ENCODE peak calls at places on chromosomes 5 and 9, in four cellular contexts. One of them, this sample, is unnamed.

GRCh38 chr5:169020102-169020501 is 280.8 kb downstream of the SLIT3 start:
- DNase-seq in WERI-Rb-1: no peak
- DNase-seq in dorsolateral prefrontal cortex: no peak
- DNase-seq in HCT116: peak; percentile 8
- DNase-seq in this sample: no peak

GRCh38 chr9:31251386-31251785 is 1133.1 kb upstream of the ACO1 start:
- DNase-seq in WERI-Rb-1: no peak
- DNase-seq in HCT116: no peak
- DNase-seq in dorsolateral prefrontal cortex: no peak
- DNase-seq in this sample: no peak

GRCh38 chr5:149404746-149405549 is 25.9 kb upstream of the IL17B start:
- DNase-seq in HCT116: no peak
- DNase-seq in dorsolateral prefrontal cortex: peak; percentile 24
- DNase-seq in WERI-Rb-1: peak; percentile 25
- DNase-seq in this sample: no peak

GRCh38 chr5:93343570-93343969 is 237.4 kb downstream of the NR2F1-AS1 start:
- DNase-seq in WERI-Rb-1: no peak
- DNase-seq in HCT116: no peak
- DNase-seq in dorsolateral prefrontal cortex: no peak
- DNase-seq in this sample: no peak

GRCh38 chr9:130498298-130498917 is 53.6 kb downstream of the ASS1 start:
- DNase-seq in HCT116: no peak
- DNase-seq in dorsolateral prefrontal cortex: no peak
- DNase-seq in WERI-Rb-1: peak; percentile 61
- DNase-seq in this sample: no peak

GRCh38 chr5:16437974-16438373 is 27.6 kb downstream of the ZNF622 start:
- DNase-seq in dorsolateral prefrontal cortex: no peak
- DNase-seq in HCT116: no peak
- DNase-seq in WERI-Rb-1: no peak
- DNase-seq in this sample: no peak

GRCh38 chr5:112907166-112907611 is 14.8 kb downstream of the REEP5 start:
- DNase-seq in WERI-Rb-1: no peak
- DNase-seq in HCT116: no peak
- DNase-seq in dorsolateral prefrontal cortex: peak; percentile 57
- DNase-seq in this sample: no peak

GRCh38 chr9:107548298-107549142 is 59.0 kb upstream of the KLF4 start:
- DNase-seq in WERI-Rb-1: no peak
- DNase-seq in HCT116: peak; percentile 59
- DNase-seq in dorsolateral prefrontal cortex: no peak
- DNase-seq in this sample: no peak

GRCh38 chr9:82498918-82499317 is 510.3 kb downstream of the SPATA31D1 start:
- DNase-seq in dorsolateral prefrontal cortex: no peak
- DNase-seq in WERI-Rb-1: peak; percentile 7
- DNase-seq in HCT116: no peak
- DNase-seq in this sample: no peak

GRCh38 chr9:126347911-126348760 is 21.5 kb downstream of the MVB12B start:
- DNase-seq in dorsolateral prefrontal cortex: no peak
- DNase-seq in HCT116: no peak
- DNase-seq in WERI-Rb-1: no peak
- DNase-seq in this sample: no peak

GRCh38 chr5:60007724-60008123 is 114.2 kb upstream of the PDE4D start:
- DNase-seq in HCT116: no peak
- DNase-seq in WERI-Rb-1: no peak
- DNase-seq in dorsolateral prefrontal cortex: no peak
- DNase-seq in this sample: no peak

GRCh38 chr5:156232251-156232869 is 94.6 kb upstream of the SGCD start:
- DNase-seq in WERI-Rb-1: no peak
- DNase-seq in HCT116: no peak
- DNase-seq in dorsolateral prefrontal cortex: no peak
- DNase-seq in this sample: no peak

GRCh38 chr9:107750741-107751521 is 261.4 kb upstream of the KLF4 start:
- DNase-seq in dorsolateral prefrontal cortex: peak; percentile 86
- DNase-seq in HCT116: peak; percentile 81
- DNase-seq in WERI-Rb-1: no peak
- DNase-seq in this sample: no peak

GRCh38 chr5:12691330-12691729 is 787.1 kb upstream of the CTNND2 start:
- DNase-seq in WERI-Rb-1: peak; percentile 27
- DNase-seq in dorsolateral prefrontal cortex: no peak
- DNase-seq in HCT116: no peak
- DNase-seq in this sample: no peak

GRCh38 chr5:99940540-99940939 is 594.6 kb upstream of the FAM174A start:
- DNase-seq in HCT116: no peak
- DNase-seq in WERI-Rb-1: no peak
- DNase-seq in dorsolateral prefrontal cortex: no peak
- DNase-seq in this sample: no peak

GRCh38 chr5:50889790-50890189 is 223.4 kb downstream of the PARP8 start:
- DNase-seq in WERI-Rb-1: no peak
- DNase-seq in dorsolateral prefrontal cortex: no peak
- DNase-seq in HCT116: no peak
- DNase-seq in this sample: no peak

GRCh38 chr9:70160672-70161413 is 97.9 kb upstream of the SMC5 start:
- DNase-seq in dorsolateral prefrontal cortex: no peak
- DNase-seq in HCT116: no peak
- DNase-seq in WERI-Rb-1: no peak
- DNase-seq in this sample: no peak

GRCh38 chr5:89723907-89724306 is 685.6 kb downstream of the CETN3 start:
- DNase-seq in WERI-Rb-1: no peak
- DNase-seq in dorsolateral prefrontal cortex: no peak
- DNase-seq in HCT116: no peak
- DNase-seq in this sample: no peak

DNA sequence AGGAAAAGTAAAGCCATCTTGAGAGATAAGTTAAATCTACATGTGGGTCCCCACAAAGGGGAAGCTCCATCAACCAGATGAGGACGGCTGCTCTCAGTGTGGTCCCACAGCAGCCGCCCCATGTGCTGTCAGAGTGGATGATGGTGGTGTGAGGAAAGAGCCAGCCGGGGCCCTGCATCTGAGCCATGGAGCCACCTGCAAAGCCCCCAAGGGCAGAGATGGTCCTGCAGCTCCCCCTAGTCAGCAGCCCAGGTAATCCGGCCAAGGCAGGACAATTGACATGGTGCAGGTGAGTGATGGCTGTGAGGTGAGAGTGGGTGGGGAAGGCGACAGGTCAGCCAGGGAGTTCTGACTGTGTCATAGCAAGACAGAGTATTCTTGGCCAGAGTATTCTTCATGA is 458.8 kb downstream of the ICE1 start:
- DNase-seq in dorsolateral prefrontal cortex: no peak
- DNase-seq in HCT116: no peak
- DNase-seq in WERI-Rb-1: peak; percentile 86
- DNase-seq in this sample: no peak
- TF ChIP-seq CTCF in dorsolateral prefrontal cortex: no peak
- TF ChIP-seq CTCF in HCT116: no peak
- TF ChIP-seq CTCF in WERI-Rb-1: peak; percentile 95
- TF ChIP-seq CTCF in this sample: no peak

GRCh38 chr5:73901045-73901444 is 275.0 kb downstream of the ARHGEF28 start:
- DNase-seq in dorsolateral prefrontal cortex: no peak
- DNase-seq in WERI-Rb-1: no peak
- DNase-seq in HCT116: peak; percentile 44
- DNase-seq in this sample: no peak

GRCh38 chr5:73903169-73903568 is 277.2 kb downstream of the ARHGEF28 start:
- DNase-seq in dorsolateral prefrontal cortex: no peak
- DNase-seq in WERI-Rb-1: no peak
- DNase-seq in HCT116: no peak
- DNase-seq in this sample: no peak

GRCh38 chr5:73901455-73901854 is 275.5 kb downstream of the ARHGEF28 start:
- DNase-seq in WERI-Rb-1: peak; percentile 21
- DNase-seq in HCT116: no peak
- DNase-seq in dorsolateral prefrontal cortex: no peak
- DNase-seq in this sample: no peak

GRCh38 chr5:73900566-73900965 is 274.6 kb downstream of the ARHGEF28 start:
- DNase-seq in dorsolateral prefrontal cortex: no peak
- DNase-seq in HCT116: no peak
- DNase-seq in WERI-Rb-1: no peak
- DNase-seq in this sample: no peak

GRCh38 chr5:73902327-73903051 is 276.5 kb downstream of the ARHGEF28 start:
- DNase-seq in WERI-Rb-1: peak; percentile 22
- DNase-seq in dorsolateral prefrontal cortex: no peak
- DNase-seq in HCT116: peak; percentile 63
- DNase-seq in this sample: peak; percentile 30
- TF ChIP-seq CTCF in WERI-Rb-1: peak; percentile 37
- TF ChIP-seq CTCF in dorsolateral prefrontal cortex: peak; percentile 97
- TF ChIP-seq CTCF in HCT116: peak; percentile 87
- TF ChIP-seq CTCF in this sample: peak; percentile 94

GRCh38 chr5:127440831-127441230 is 76.6 kb upstream of the PRRC1 start:
- DNase-seq in HCT116: no peak
- DNase-seq in WERI-Rb-1: no peak
- DNase-seq in dorsolateral prefrontal cortex: no peak
- DNase-seq in this sample: no peak

GRCh38 chr5:127439544-127440096 is 77.8 kb upstream of the PRRC1 start:
- DNase-seq in WERI-Rb-1: no peak
- DNase-seq in HCT116: no peak
- DNase-seq in dorsolateral prefrontal cortex: no peak
- DNase-seq in this sample: no peak

GRCh38 chr5:127447822-127448221 is 69.6 kb upstream of the PRRC1 start:
- DNase-seq in dorsolateral prefrontal cortex: no peak
- DNase-seq in HCT116: no peak
- DNase-seq in WERI-Rb-1: no peak
- DNase-seq in this sample: no peak

GRCh38 chr5:127446626-127447025 is 70.8 kb upstream of the PRRC1 start:
- DNase-seq in WERI-Rb-1: peak; percentile 64
- DNase-seq in HCT116: no peak
- DNase-seq in dorsolateral prefrontal cortex: no peak
- DNase-seq in this sample: no peak

DNA sequence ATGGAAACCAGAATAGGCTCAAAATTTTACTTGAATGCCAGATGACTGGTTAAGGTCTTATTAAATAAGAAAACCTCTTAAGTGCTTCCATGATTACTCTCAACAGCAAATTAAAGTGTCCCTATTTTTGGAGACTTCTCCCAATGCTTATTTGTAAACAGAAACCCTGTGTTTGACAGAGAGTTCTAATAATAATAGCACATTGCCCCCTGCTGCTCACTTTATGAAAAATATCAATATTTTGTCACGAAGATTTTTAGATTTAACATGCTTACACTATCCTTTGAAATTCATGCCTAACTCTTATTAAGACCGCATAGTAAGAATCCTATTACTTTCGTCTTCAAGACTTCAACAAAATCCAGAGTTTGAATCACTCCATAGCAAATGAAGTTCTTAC is 75.4 kb upstream of the PRRC1 start:
- DNase-seq in dorsolateral prefrontal cortex: no peak
- DNase-seq in WERI-Rb-1: no peak
- DNase-seq in HCT116: no peak
- DNase-seq in this sample: no peak
- TF ChIP-seq CTCF in dorsolateral prefrontal cortex: peak; percentile 74
- TF ChIP-seq CTCF in WERI-Rb-1: no peak
- TF ChIP-seq CTCF in HCT116: peak; percentile 59
- TF ChIP-seq CTCF in this sample: peak; percentile 60

DNA sequence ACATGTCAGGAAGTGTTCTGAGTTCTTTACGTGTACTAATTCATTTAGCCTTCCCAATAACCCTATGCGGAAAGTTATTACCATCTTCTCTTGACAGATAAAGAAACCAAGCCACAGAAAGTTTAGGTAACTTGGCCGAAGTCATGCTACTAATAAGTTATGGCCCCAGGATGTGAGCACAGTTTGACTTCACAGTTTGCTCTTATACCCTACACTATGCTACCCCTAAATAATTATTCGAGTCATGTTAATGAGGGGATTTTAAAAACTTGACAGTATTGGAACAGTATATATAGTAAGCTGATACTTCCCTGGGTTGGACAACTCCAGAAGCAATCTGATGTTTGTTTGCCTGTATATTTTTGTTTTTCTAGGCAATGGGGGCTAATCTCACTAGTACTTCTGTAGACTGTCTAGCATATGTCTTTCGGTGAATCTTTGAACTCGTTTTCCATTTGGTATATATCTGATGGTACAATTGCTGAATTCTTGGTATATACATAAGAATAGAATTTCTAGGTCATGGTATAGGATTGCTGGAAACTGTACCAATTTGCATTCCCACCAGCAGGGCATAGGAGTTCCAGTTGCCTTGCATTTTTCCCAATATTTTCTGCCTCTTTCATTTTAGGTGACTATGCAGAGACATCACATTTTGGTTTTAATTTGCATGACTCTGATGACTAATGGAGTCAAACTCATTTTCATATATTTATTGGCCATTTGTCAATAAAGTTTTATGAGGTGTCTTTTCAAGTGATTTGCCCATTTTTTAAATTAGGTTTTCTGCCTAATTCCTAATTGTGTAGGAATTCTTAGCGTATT is 29.2 kb upstream of the PDCD1LG2 start:
- DNase-seq in dorsolateral prefrontal cortex: no peak
- DNase-seq in WERI-Rb-1: no peak
- DNase-seq in HCT116: no peak
- DNase-seq in this sample: no peak
- TF ChIP-seq CTCF in dorsolateral prefrontal cortex: no peak
- TF ChIP-seq CTCF in WERI-Rb-1: no peak
- TF ChIP-seq CTCF in HCT116: peak; percentile 42
- TF ChIP-seq CTCF in this sample: peak; percentile 35